ENCODE peak calls at places on chromosomes 6 and 20, in five cellular contexts. N is heart right ventricle, O is thyroid gland, K is IMR-90, R is tibial nerve. U is an unnamed sample.

GRCh38 chr6:19824058-19824807 is 12.9 kb upstream of the ID4 start:
- DNase-seq in N (no peak), O (peak; percentile 47), K (no peak), R (no peak), U (no peak)

GRCh38 chr20:62728028-62728780 is 19.6 kb downstream of the NTSR1 start:
- DNase-seq in N (no peak), O (no peak), K (no peak), R (no peak), U (no peak)

GRCh38 chr6:17962436-17963031 is 24.9 kb downstream of the KIF13A start:
- DNase-seq in N (peak; percentile 67), O (no peak), K (peak; percentile 96), R (peak; percentile 14), U (no peak)

GRCh38 chr20:41631826-41632225 is 13.6 kb upstream of the CHD6 start:
- DNase-seq in N (peak; percentile 47), O (peak; percentile 17), K (peak; percentile 35), R (peak; percentile 19), U (no peak)

GRCh38 chr6:20402181-20403079 is 751 bp downstream of the E2F3 start:
- DNase-seq in N (peak; percentile 32), O (peak; percentile 39), K (no peak), R (peak; percentile 47), U (no peak)

GRCh38 chr6:33672808-33673207 is 38.7 kb downstream of the UQCC2 start:
- DNase-seq in N (peak; percentile 88), O (peak; percentile 43), K (peak; percentile 95), R (peak; percentile 92), U (peak; percentile 91)

GRCh38 chr6:100673641-100674040 is 207.5 kb downstream of the ASCC3 start:
- DNase-seq in N (no peak), O (no peak), K (no peak), R (no peak), U (no peak)

GRCh38 chr20:46013826-46014516 is 5.3 kb downstream of the MMP9 start:
- DNase-seq in N (peak; percentile 49), O (peak; percentile 55), K (peak; percentile 32), R (peak; percentile 38), U (no peak)

GRCh38 chr6:113701552-113702254 is 155.4 kb upstream of the MARCKS start:
- DNase-seq in N (no peak), O (no peak), K (no peak), R (no peak), U (no peak)

GRCh38 chr6:73299171-73300073 is 36.4 kb upstream of the KHDC1 start:
- DNase-seq in N (peak; percentile 36), O (no peak), K (no peak), R (no peak), U (no peak)

GRCh38 chr6:133408543-133408942 is 167.4 kb downstream of the EYA4 start:
- DNase-seq in N (no peak), O (no peak), K (peak; percentile 68), R (no peak), U (no peak)

GRCh38 chr6:170057961-170058877 is 232.7 kb downstream of the DLL1 start:
- DNase-seq in N (no peak), O (no peak), K (no peak), R (no peak), U (no peak)

GRCh38 chr6:47759364-47759763 is 22.5 kb upstream of the OPN5 start:
- DNase-seq in N (no peak), O (no peak), K (no peak), R (no peak), U (no peak)

GRCh38 chr20:6418732-6419131 is 295.9 kb upstream of the FERMT1 start:
- DNase-seq in N (no peak), O (no peak), K (peak; percentile 43), R (no peak), U (peak; percentile 8)

GRCh38 chr6:8749449-8749848 is 314.1 kb upstream of the SLC35B3 start:
- DNase-seq in N (no peak), O (no peak), K (no peak), R (no peak), U (no peak)

GRCh38 chr6:30515106-30515505 is 25.8 kb downstream of the HLA-E start:
- DNase-seq in N (no peak), O (no peak), K (no peak), R (no peak), U (no peak)

GRCh38 chr6:12277401-12277800 is 12.8 kb upstream of the EDN1 start:
- DNase-seq in N (no peak), O (no peak), K (no peak), R (no peak), U (no peak)

GRCh38 chr20:31484001-31484400 is 8.9 kb downstream of the REM1 start:
- DNase-seq in N (peak; percentile 36), O (no peak), K (no peak), R (no peak), U (no peak)

GRCh38 chr20:19653328-19653727 is 104.7 kb upstream of the RIN2 start:
- DNase-seq in N (no peak), O (no peak), K (no peak), R (no peak), U (no peak)

GRCh38 chr6:105750089-105750488 is 336.0 kb upstream of the PRDM1 start:
- DNase-seq in N (no peak), O (no peak), K (no peak), R (no peak), U (no peak)

GRCh38 chr6:17305219-17306001 is 24.2 kb downstream of the RBM24 start:
- DNase-seq in N (no peak), O (no peak), K (peak; percentile 72), R (no peak), U (no peak)

GRCh38 chr20:24321939-24322338 is 147.5 kb upstream of the SYNDIG1 start:
- DNase-seq in N (no peak), O (no peak), K (no peak), R (no peak), U (no peak)

GRCh38 chr6:20661721-20662120 is 127.5 kb downstream of the CDKAL1 start:
- DNase-seq in N (no peak), O (no peak), K (peak; percentile 50), R (no peak), U (no peak)

GRCh38 chr6:106084106-106084963 is 1.8 kb upstream of the PRDM1 start:
- DNase-seq in N (no peak), O (peak; percentile 52), K (peak; percentile 92), R (peak; percentile 48), U (no peak)

GRCh38 chr6:36973190-36973589 is 12.8 kb downstream of the MTCH1 start:
- DNase-seq in N (no peak), O (peak; percentile 82), K (no peak), R (no peak), U (no peak)

GRCh38 chr6:137452331-137452894 is 41.8 kb downstream of the OLIG3 start:
- DNase-seq in N (no peak), O (no peak), K (peak; percentile 42), R (no peak), U (no peak)

GRCh38 chr6:130057495-130057894 is 39.1 kb downstream of the L3MBTL3 start:
- DNase-seq in N (no peak), O (no peak), K (no peak), R (no peak), U (no peak)
- H3K4me1 ChIP-seq in N (no peaks in the 10 kb centered on the region), O (no peaks in the 10 kb centered on the region), K (no peaks in the 10 kb centered on the region), R (no peaks in the 10 kb centered on the region), U (no peaks in the 10 kb centered on the region)

GRCh38 chr6:5967594-5967993 is 39.1 kb downstream of the NRN1 start:
- DNase-seq in N (no peak), O (no peak), K (no peak), R (no peak), U (no peak)

DNA sequence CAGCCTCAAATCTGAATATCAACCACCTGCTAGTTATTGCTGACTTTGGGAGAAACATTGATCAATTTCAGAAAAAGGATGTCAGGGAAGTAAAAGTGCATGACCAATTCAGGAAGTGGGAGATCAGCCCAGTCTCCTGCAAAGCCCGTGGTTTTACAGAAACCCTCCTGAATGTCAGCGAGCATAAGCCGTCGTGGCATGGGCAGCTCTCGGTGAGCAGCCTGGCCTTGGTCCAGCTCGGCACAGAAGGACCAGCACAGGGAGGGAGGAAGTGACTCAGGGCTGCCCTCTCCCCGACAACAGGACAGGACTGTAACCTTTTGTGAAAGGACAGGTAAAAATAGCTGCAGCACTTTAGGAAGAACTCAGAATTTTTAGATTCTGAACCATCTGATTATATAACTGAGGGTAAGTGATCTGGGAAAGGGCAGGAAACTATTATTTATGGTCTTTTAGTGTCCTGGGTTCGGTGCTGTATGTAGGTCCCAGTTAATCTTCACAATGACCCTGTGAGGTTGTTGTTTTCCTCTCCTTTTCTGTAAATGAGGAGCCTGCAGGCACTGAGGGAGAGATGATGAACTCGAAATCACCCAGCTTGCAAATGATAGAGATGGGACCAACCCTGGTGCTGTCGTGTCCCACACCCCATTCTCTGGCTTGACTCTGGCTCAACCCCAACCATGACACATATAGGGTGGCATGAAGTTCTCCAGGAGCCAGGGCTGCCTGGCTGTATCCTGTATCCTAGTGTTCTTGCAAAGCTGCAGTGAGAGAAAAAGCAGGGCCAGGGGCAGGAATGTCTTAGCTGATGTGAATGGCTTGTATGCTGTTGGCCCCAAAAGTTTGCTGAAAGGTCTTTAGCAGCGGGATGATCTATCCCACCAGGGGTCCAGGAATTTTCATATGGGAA is 37.7 kb downstream of the NRN1 start:
- DNase-seq in N (peak; percentile 66), O (peak; percentile 82), K (no peak), R (peak; percentile 25), U (no peak)
- H3K27ac ChIP-seq in N (no peak overlapping the region), O (no peak overlapping the region), K (no peak overlapping the region), R (no peak overlapping the region), U (no peak overlapping the region)

DNA sequence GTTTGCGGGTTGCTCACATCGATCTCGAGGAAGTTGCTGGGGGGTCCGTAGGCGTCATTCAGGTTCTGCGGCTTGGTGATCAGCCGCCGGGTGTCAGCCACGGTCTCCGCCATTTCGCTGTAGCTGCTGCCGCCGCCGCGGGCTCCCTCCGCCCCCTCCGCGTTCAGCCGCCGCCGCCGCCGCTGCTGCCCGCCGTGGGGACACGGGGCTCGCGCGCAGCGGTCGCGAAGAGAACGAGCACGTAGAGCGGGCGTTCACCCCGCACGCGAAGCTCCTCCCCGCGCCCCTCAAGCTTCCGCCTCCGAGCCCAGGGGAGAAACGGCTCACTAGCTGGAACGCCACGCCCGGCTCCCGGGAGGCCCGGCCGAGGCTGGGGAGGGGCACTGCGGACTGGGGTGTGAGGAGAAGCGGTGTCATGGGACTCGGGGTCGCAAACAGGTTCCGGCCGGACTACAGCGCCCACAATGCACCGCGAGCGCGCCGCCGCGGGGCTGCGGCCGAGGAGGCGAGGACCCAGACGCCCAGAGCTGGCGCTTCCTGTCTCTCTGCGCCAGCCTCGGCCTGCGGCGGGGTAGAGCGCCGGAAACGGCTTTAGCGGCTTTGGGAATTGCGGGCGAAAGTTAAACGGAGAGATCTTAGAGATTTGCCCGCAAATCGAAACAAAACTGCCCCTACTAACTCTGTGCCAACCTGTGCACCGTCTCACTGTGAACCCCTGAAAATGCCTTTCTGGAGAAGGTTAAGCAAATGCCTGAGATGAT is at the start of gene SNX3:
- DNase-seq in N (peak; percentile 96), O (peak; percentile 98), K (peak; percentile 96), R (peak; percentile 85), U (peak; percentile 90)
- TF ChIP-seq CTCF in N (peak; percentile 8), O (no peak), K (peak; percentile 23), R (no peak), U (no peak)

GRCh38 chr6:13427838-13428527 is 59.4 kb downstream of the GFOD1 start:
- DNase-seq in N (no peak), O (peak; percentile 76), K (no peak), R (no peak), U (no peak)

GRCh38 chr6:13425270-13425905 is 62.0 kb downstream of the GFOD1 start:
- DNase-seq in N (no peak), O (no peak), K (no peak), R (no peak), U (no peak)

GRCh38 chr6:13425971-13426931 is 61.1 kb downstream of the GFOD1 start:
- DNase-seq in N (no peak), O (no peak), K (peak; percentile 77), R (no peak), U (no peak)

GRCh38 chr6:13428528-13429405 is 58.6 kb downstream of the GFOD1 start:
- DNase-seq in N (no peak), O (no peak), K (no peak), R (no peak), U (no peak)

GRCh38 chr6:13427346-13427745 is 60.1 kb downstream of the GFOD1 start:
- DNase-seq in N (no peak), O (peak; percentile 52), K (no peak), R (no peak), U (no peak)
- H3K4me1 ChIP-seq in N (peaks cover 94% of the 10 kb centered on the region), O (peaks cover 34% of the 10 kb centered on the region), K (peaks cover 13% of the 10 kb centered on the region), R (no peaks in the 10 kb centered on the region), U (no peaks in the 10 kb centered on the region)

U was measured in Panc1.